ENCODE peak calls at places on chromosome 1, in seven cellular contexts. I, V, E, W, U, R and Q are unnamed samples.

GRCh38 chr1:233689017-233689747 is 75.3 kb downstream of the KCNK1 start:
- DNase-seq in V (no peak), E (no peak), U (no peak), W (no peak), I (no peak), R (no peak), Q (no peak)

GRCh38 chr1:113223546-113223945 is 150.5 kb downstream of the LRIG2 start:
- DNase-seq in W (no peak), E (no peak), U (no peak), R (no peak), V (no peak), I (no peak), Q (no peak)

GRCh38 chr1:165226326-165226725 is 130.2 kb downstream of the LMX1A start:
- DNase-seq in E (no peak), W (no peak), V (no peak), R (no peak), U (no peak), I (no peak), Q (no peak)

GRCh38 chr1:1678581-1679380 is 13.8 kb downstream of the SLC35E2B start:
- DNase-seq in R (peak), U (no peak), E (peak), I (peak), W (no peak), V (no peak), Q (no peak)

GRCh38 chr1:229848762-229849677 is 218.0 kb upstream of the GALNT2 start:
- DNase-seq in R (peak), I (peak), V (no peak), U (peak), W (peak), E (no peak), Q (peak)

GRCh38 chr1:232511172-232511571 is 118.8 kb downstream of the SIPA1L2 start:
- DNase-seq in V (no peak), R (no peak), W (no peak), U (no peak), E (no peak), I (no peak), Q (no peak)

GRCh38 chr1:179142889-179143299 is 61.0 kb downstream of the TOR3A start:
- DNase-seq in W (peak), E (peak), I (no peak), R (peak), U (peak), V (no peak), Q (peak)

GRCh38 chr1:96837817-96838216 is 116.2 kb downstream of the PTBP2 start:
- DNase-seq in E (no peak), R (no peak), V (no peak), W (no peak), I (no peak), U (no peak), Q (no peak)

GRCh38 chr1:161382214-161383019 is 14.7 kb upstream of the CFAP126 start:
- DNase-seq in U (peak), R (peak), E (peak), W (peak), V (no peak), I (peak), Q (peak)

GRCh38 chr1:29597861-29598260 is 361.5 kb downstream of the PTPRU start:
- DNase-seq in U (no peak), E (no peak), R (no peak), V (no peak), I (no peak), W (no peak), Q (no peak)

GRCh38 chr1:30294508-30294907 is 428.9 kb downstream of the MATN1 start:
- DNase-seq in U (no peak), I (no peak), R (no peak), E (no peak), V (no peak), W (no peak), Q (no peak)

GRCh38 chr1:47871799-47872353 is 125.3 kb downstream of the TRABD2B start:
- DNase-seq in I (no peak), W (no peak), E (no peak), V (no peak), U (peak), R (peak), Q (peak)

GRCh38 chr1:159752135-159752580 is 28.6 kb upstream of the DUSP23 start:
- DNase-seq in W (peak), U (peak), I (no peak), E (no peak), R (peak), V (no peak), Q (no peak)

GRCh38 chr1:117210831-117211261 is at the start of gene VTCN1:
- DNase-seq in U (no peak), I (no peak), R (no peak), V (no peak), E (no peak), W (no peak), Q (no peak)

GRCh38 chr1:3598051-3598471 is 13.2 kb downstream of the MEGF6 start:
- DNase-seq in R (no peak), E (no peak), U (no peak), W (no peak), V (no peak), I (no peak), Q (no peak)

GRCh38 chr1:116254776-116255175 is 118.3 kb upstream of the ATP1A1 start:
- DNase-seq in E (no peak), W (no peak), I (no peak), R (no peak), V (no peak), U (no peak), Q (no peak)

GRCh38 chr1:14438127-14438769 is 160.2 kb upstream of the KAZN start:
- DNase-seq in V (no peak), E (no peak), U (no peak), W (no peak), R (no peak), I (no peak), Q (no peak)